ENCODE peak calls at places on chromosomes 7 and 10, in ten cellular contexts. One of them, this sample, is unnamed.

GRCh38 chr7:87926581-87927461 is 7.2 kb upstream of the ADAM22 start:
- DNase-seq in left lung: no peak
- DNase-seq in glutamatergic neuron: no peak
- DNase-seq in hepatocyte: peak
- DNase-seq in epithelial cell of esophagus: no peak
- DNase-seq in keratinocyte: no peak
- DNase-seq in AG10803: no peak
- DNase-seq in heart right ventricle: no peak
- DNase-seq in IMR-90: no peak
- DNase-seq in ovary: no peak
- DNase-seq in this sample: no peak

GRCh38 chr10:14032406-14032998 is 298.2 kb downstream of the FRMD4A start:
- DNase-seq in IMR-90: no peak
- DNase-seq in ovary: no peak
- DNase-seq in heart right ventricle: peak
- DNase-seq in left lung: no peak
- DNase-seq in hepatocyte: peak
- DNase-seq in AG10803: no peak
- DNase-seq in glutamatergic neuron: peak
- DNase-seq in epithelial cell of esophagus: peak
- DNase-seq in keratinocyte: no peak
- DNase-seq in this sample: peak

GRCh38 chr7:77416621-77417371 is 647 bp upstream of the GSAP start:
- DNase-seq in IMR-90: no peak
- DNase-seq in heart right ventricle: no peak
- DNase-seq in ovary: no peak
- DNase-seq in AG10803: no peak
- DNase-seq in glutamatergic neuron: no peak
- DNase-seq in left lung: no peak
- DNase-seq in keratinocyte: no peak
- DNase-seq in epithelial cell of esophagus: no peak
- DNase-seq in hepatocyte: no peak
- DNase-seq in this sample: no peak

GRCh38 chr10:17838080-17838634 is 29.0 kb downstream of the MRC1 start:
- DNase-seq in AG10803: peak
- DNase-seq in ovary: no peak
- DNase-seq in IMR-90: no peak
- DNase-seq in heart right ventricle: no peak
- DNase-seq in left lung: no peak
- DNase-seq in keratinocyte: no peak
- DNase-seq in epithelial cell of esophagus: no peak
- DNase-seq in hepatocyte: no peak
- DNase-seq in glutamatergic neuron: no peak
- DNase-seq in this sample: no peak

GRCh38 chr7:1676550-1677071 is 6.5 kb downstream of the ELFN1 start:
- DNase-seq in AG10803: no peak
- DNase-seq in glutamatergic neuron: no peak
- DNase-seq in epithelial cell of esophagus: no peak
- DNase-seq in keratinocyte: no peak
- DNase-seq in heart right ventricle: no peak
- DNase-seq in hepatocyte: no peak
- DNase-seq in IMR-90: no peak
- DNase-seq in left lung: no peak
- DNase-seq in ovary: no peak
- DNase-seq in this sample: no peak

GRCh38 chr10:66924674-66925345 is 1.0 kb upstream of the LRRTM3 start:
- DNase-seq in epithelial cell of esophagus: peak
- DNase-seq in ovary: no peak
- DNase-seq in hepatocyte: no peak
- DNase-seq in keratinocyte: no peak
- DNase-seq in left lung: no peak
- DNase-seq in heart right ventricle: no peak
- DNase-seq in IMR-90: no peak
- DNase-seq in AG10803: no peak
- DNase-seq in glutamatergic neuron: no peak
- DNase-seq in this sample: no peak

GRCh38 chr10:132590094-132590751 is 52.6 kb downstream of the INPP5A start:
- DNase-seq in keratinocyte: no peak
- DNase-seq in ovary: no peak
- DNase-seq in IMR-90: no peak
- DNase-seq in heart right ventricle: no peak
- DNase-seq in glutamatergic neuron: no peak
- DNase-seq in epithelial cell of esophagus: no peak
- DNase-seq in AG10803: no peak
- DNase-seq in hepatocyte: no peak
- DNase-seq in left lung: no peak
- DNase-seq in this sample: no peak

GRCh38 chr10:131282961-131283360 is 28.6 kb downstream of the TCERG1L start:
- DNase-seq in heart right ventricle: no peak
- DNase-seq in AG10803: no peak
- DNase-seq in ovary: no peak
- DNase-seq in left lung: no peak
- DNase-seq in epithelial cell of esophagus: no peak
- DNase-seq in keratinocyte: no peak
- DNase-seq in IMR-90: no peak
- DNase-seq in glutamatergic neuron: no peak
- DNase-seq in hepatocyte: no peak
- DNase-seq in this sample: no peak

DNA sequence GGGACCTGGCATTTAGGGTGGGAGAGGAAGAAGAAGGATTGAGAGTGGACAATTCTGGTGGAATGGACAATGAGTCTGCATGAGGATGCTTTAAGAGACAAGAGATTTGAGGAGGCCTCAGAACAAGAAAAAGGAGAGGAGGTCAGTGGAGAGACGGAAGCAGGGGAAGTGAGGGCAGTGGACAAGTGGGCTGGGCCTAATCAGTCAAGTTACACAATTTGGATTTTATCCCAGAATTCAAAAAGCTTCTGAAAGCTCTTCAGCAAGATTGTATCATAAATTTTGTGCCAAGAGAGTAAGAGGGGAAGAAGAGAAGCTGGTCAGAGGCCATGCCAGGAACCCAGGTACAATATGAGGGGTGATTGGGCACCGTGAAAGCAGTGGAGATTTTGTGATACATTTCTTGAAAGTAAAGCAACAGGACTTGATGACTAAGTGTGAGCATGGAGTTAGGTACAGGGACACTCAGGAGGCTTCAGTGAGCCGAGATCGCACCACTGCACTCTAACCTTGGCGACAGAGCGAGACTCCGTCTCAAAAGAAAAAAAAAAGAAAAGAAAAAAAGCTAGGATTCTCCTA is 19.3 kb upstream of the TSPAN13 start:
- DNase-seq in keratinocyte: no peak
- DNase-seq in AG10803: no peak
- DNase-seq in IMR-90: no peak
- DNase-seq in hepatocyte: no peak
- DNase-seq in heart right ventricle: no peak
- DNase-seq in epithelial cell of esophagus: no peak
- DNase-seq in glutamatergic neuron: no peak
- DNase-seq in ovary: no peak
- DNase-seq in left lung: no peak
- DNase-seq in this sample: no peak
- TF ChIP-seq CTCF in keratinocyte: no peak
- TF ChIP-seq CTCF in AG10803: no peak
- TF ChIP-seq CTCF in IMR-90: no peak
- TF ChIP-seq CTCF in hepatocyte: no peak
- TF ChIP-seq CTCF in heart right ventricle: no peak
- TF ChIP-seq CTCF in epithelial cell of esophagus: no peak
- TF ChIP-seq CTCF in glutamatergic neuron: no peak
- TF ChIP-seq CTCF in ovary: no peak
- TF ChIP-seq CTCF in left lung: no peak
- TF ChIP-seq CTCF in this sample: no peak

GRCh38 chr7:20834656-20835055 is 48.0 kb upstream of the SP8 start:
- DNase-seq in keratinocyte: no peak
- DNase-seq in AG10803: no peak
- DNase-seq in epithelial cell of esophagus: peak
- DNase-seq in left lung: no peak
- DNase-seq in ovary: no peak
- DNase-seq in glutamatergic neuron: no peak
- DNase-seq in hepatocyte: no peak
- DNase-seq in IMR-90: no peak
- DNase-seq in heart right ventricle: no peak
- DNase-seq in this sample: no peak

GRCh38 chr7:20831976-20832375 is 45.3 kb upstream of the SP8 start:
- DNase-seq in keratinocyte: no peak
- DNase-seq in ovary: no peak
- DNase-seq in AG10803: no peak
- DNase-seq in epithelial cell of esophagus: no peak
- DNase-seq in IMR-90: no peak
- DNase-seq in glutamatergic neuron: no peak
- DNase-seq in heart right ventricle: no peak
- DNase-seq in left lung: no peak
- DNase-seq in hepatocyte: no peak
- DNase-seq in this sample: no peak

GRCh38 chr7:20831451-20831850 is 44.8 kb upstream of the SP8 start:
- DNase-seq in heart right ventricle: no peak
- DNase-seq in IMR-90: no peak
- DNase-seq in hepatocyte: no peak
- DNase-seq in ovary: no peak
- DNase-seq in AG10803: no peak
- DNase-seq in left lung: no peak
- DNase-seq in epithelial cell of esophagus: no peak
- DNase-seq in keratinocyte: no peak
- DNase-seq in glutamatergic neuron: no peak
- DNase-seq in this sample: no peak

GRCh38 chr7:20839196-20839735 is 52.6 kb upstream of the SP8 start:
- DNase-seq in heart right ventricle: no peak
- DNase-seq in glutamatergic neuron: no peak
- DNase-seq in IMR-90: no peak
- DNase-seq in keratinocyte: no peak
- DNase-seq in left lung: no peak
- DNase-seq in hepatocyte: no peak
- DNase-seq in ovary: no peak
- DNase-seq in epithelial cell of esophagus: peak
- DNase-seq in AG10803: no peak
- DNase-seq in this sample: no peak

DNA sequence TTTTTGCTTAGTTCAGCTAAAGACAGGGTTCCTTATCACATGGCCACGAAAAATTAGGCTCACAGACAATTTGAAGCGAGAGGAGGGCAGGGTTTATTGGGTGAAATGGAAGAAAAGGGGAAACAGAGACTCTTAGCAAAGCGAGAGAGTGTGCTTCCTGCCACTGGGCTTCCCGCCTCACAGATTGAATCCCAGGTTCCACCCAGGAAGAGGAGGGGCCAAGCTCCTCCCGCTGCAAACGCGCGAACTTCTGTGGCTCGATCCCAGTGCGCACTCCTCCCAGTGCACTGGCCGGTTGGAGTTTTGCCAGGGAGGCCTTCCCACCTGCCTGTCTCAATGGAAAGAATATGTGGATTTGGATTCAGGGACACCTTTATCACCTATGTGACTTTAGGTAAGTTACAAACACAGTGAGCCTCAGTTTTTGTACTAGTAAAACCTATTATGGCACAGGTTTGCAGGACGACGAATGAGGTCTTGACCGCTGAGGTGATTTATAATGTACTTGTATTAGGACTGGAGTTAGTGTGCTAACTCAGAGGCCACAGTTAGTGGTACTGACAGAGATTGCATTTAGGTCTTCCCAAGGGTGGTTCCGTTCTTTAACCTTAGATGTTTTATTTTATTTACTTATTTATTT is 48.5 kb upstream of the SP8 start:
- DNase-seq in ovary: no peak
- DNase-seq in IMR-90: no peak
- DNase-seq in left lung: no peak
- DNase-seq in glutamatergic neuron: no peak
- DNase-seq in keratinocyte: no peak
- DNase-seq in AG10803: no peak
- DNase-seq in epithelial cell of esophagus: no peak
- DNase-seq in heart right ventricle: no peak
- DNase-seq in hepatocyte: no peak
- DNase-seq in this sample: no peak
- TF ChIP-seq CTCF in ovary: no peak
- TF ChIP-seq CTCF in IMR-90: no peak
- TF ChIP-seq CTCF in left lung: no peak
- TF ChIP-seq CTCF in glutamatergic neuron: no peak
- TF ChIP-seq CTCF in keratinocyte: no peak
- TF ChIP-seq CTCF in AG10803: no peak
- TF ChIP-seq CTCF in epithelial cell of esophagus: no peak
- TF ChIP-seq CTCF in heart right ventricle: no peak
- TF ChIP-seq CTCF in hepatocyte: no peak
- TF ChIP-seq CTCF in this sample: no peak

GRCh38 chr7:135338151-135338550 is 104.5 kb downstream of the STRA8 start:
- DNase-seq in AG10803: no peak
- DNase-seq in glutamatergic neuron: no peak
- DNase-seq in ovary: no peak
- DNase-seq in heart right ventricle: no peak
- DNase-seq in IMR-90: no peak
- DNase-seq in left lung: no peak
- DNase-seq in epithelial cell of esophagus: no peak
- DNase-seq in keratinocyte: no peak
- DNase-seq in hepatocyte: no peak
- DNase-seq in this sample: no peak

GRCh38 chr7:135334830-135335543 is 101.3 kb downstream of the STRA8 start:
- DNase-seq in keratinocyte: peak
- DNase-seq in hepatocyte: no peak
- DNase-seq in epithelial cell of esophagus: no peak
- DNase-seq in AG10803: no peak
- DNase-seq in IMR-90: no peak
- DNase-seq in left lung: no peak
- DNase-seq in heart right ventricle: no peak
- DNase-seq in ovary: no peak
- DNase-seq in glutamatergic neuron: no peak
- DNase-seq in this sample: no peak

GRCh38 chr7:135337506-135337905 is 103.9 kb downstream of the STRA8 start:
- DNase-seq in AG10803: no peak
- DNase-seq in heart right ventricle: no peak
- DNase-seq in left lung: no peak
- DNase-seq in hepatocyte: no peak
- DNase-seq in glutamatergic neuron: no peak
- DNase-seq in ovary: no peak
- DNase-seq in IMR-90: no peak
- DNase-seq in epithelial cell of esophagus: no peak
- DNase-seq in keratinocyte: no peak
- DNase-seq in this sample: no peak

GRCh38 chr7:135333946-135334345 is 100.3 kb downstream of the STRA8 start:
- DNase-seq in AG10803: no peak
- DNase-seq in ovary: no peak
- DNase-seq in left lung: no peak
- DNase-seq in epithelial cell of esophagus: peak
- DNase-seq in glutamatergic neuron: no peak
- DNase-seq in IMR-90: no peak
- DNase-seq in hepatocyte: no peak
- DNase-seq in heart right ventricle: no peak
- DNase-seq in keratinocyte: no peak
- DNase-seq in this sample: no peak

DNA sequence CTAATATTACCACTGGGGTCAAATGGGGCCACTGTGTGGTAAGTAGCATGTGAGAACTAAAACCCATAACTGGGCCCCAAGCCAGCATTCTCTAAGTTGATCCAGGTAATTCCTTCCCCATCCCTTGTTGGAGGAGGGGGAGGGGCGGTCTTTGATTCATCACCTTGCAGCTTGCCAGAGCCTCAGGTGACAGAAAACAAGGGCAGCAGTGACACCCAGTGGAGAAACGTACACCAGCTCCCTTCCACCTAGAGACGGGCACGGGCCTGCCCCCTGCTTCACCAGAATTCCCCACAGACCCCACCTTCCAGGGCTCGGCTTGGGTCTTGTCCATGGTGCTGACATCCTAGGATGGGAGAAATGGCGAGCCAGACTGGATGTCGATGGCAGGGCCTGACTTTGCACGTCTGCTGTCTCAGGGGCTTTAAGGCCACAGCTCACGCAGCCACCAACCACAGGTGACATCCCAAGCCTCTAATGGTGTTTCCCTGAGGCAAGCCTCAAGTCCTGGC is 102.0 kb downstream of the STRA8 start:
- DNase-seq in epithelial cell of esophagus: peak
- DNase-seq in AG10803: peak
- DNase-seq in heart right ventricle: no peak
- DNase-seq in glutamatergic neuron: peak
- DNase-seq in left lung: no peak
- DNase-seq in hepatocyte: peak
- DNase-seq in keratinocyte: peak
- DNase-seq in ovary: peak
- DNase-seq in IMR-90: peak
- DNase-seq in this sample: no peak
- TF ChIP-seq CTCF in epithelial cell of esophagus: peak
- TF ChIP-seq CTCF in AG10803: peak
- TF ChIP-seq CTCF in heart right ventricle: peak
- TF ChIP-seq CTCF in glutamatergic neuron: peak
- TF ChIP-seq CTCF in left lung: no peak
- TF ChIP-seq CTCF in hepatocyte: peak
- TF ChIP-seq CTCF in keratinocyte: peak
- TF ChIP-seq CTCF in ovary: no peak
- TF ChIP-seq CTCF in IMR-90: peak
- TF ChIP-seq CTCF in this sample: no peak

DNA sequence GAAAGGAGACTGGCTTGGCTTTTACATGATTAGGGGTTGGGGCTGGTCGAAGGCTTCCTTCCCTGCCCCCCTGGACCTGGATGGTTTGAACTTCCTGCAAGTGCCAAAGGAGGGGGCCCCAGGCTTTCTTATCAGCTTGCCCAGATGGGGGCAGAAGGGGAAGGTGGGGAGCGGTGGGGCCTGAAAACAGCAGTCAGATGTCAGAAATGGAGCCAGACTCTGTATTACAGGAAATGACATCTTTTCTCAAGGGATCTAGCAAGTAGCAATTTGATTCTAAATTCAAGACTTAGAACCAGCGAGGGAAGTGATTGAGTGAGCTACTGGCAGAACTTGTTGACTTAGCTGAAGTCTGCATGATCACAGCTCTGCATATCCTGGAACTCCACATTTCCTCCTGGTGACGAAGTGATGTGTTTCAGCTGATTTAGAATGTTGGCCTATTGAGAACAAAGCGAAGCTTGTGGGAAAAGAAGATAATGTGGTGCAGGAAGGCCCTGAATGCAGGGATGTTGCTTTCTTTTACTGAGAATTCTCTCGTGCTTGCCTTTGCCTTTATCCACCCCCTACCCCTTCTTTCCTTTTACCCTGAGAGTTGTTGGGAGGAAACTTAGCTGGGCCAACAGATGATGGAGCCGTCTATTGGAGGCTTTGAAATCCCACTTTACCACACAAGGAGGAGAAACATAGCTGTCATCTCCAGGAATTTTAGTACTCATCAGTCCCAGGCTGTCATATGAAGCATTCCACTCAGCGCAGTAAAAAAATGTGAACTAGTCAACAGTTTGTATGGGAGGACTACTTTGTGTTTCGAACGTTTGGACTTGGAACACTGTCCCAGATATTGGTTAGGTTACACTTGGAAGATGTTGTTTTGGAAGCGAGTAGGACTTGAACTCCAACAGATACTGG is 43.2 kb downstream of the CCNY start:
- DNase-seq in keratinocyte: no peak
- DNase-seq in IMR-90: peak
- DNase-seq in hepatocyte: peak
- DNase-seq in ovary: no peak
- DNase-seq in glutamatergic neuron: no peak
- DNase-seq in left lung: no peak
- DNase-seq in heart right ventricle: peak
- DNase-seq in epithelial cell of esophagus: peak
- DNase-seq in AG10803: peak
- DNase-seq in this sample: peak
- TF ChIP-seq CTCF in keratinocyte: no peak
- TF ChIP-seq CTCF in IMR-90: no peak
- TF ChIP-seq CTCF in hepatocyte: no peak
- TF ChIP-seq CTCF in ovary: no peak
- TF ChIP-seq CTCF in glutamatergic neuron: no peak
- TF ChIP-seq CTCF in left lung: no peak
- TF ChIP-seq CTCF in heart right ventricle: no peak
- TF ChIP-seq CTCF in epithelial cell of esophagus: no peak
- TF ChIP-seq CTCF in AG10803: no peak
- TF ChIP-seq CTCF in this sample: no peak